ENCODE peak calls at places on chromosomes 12 and 14, in seven cellular contexts. B is pulmonary artery endothelial cell; D is OCI-LY7; N is AG08395; C is endothelial cell; R is activated naive CD8-positive, alpha-beta T cell treated with anti-CD3 and anti-CD28 coated beads, Interleukin-2, amount 50 U/mL, for 16 hours; X is ACHN. J is an unnamed sample.

GRCh38 chr12:108973753-108974152 is 47.1 kb downstream of the SVOP start:
- DNase-seq in B (no peak), D (no peak), N (no peak), C (no peak), R (no peak), X (no peak), J (no peak)

GRCh38 chr12:89448951-89449371 is 75.6 kb downstream of the GALNT4 start:
- DNase-seq in B (no peak), D (no peak), N (no peak), C (no peak), R (no peak), X (no peak), J (no peak)

GRCh38 chr12:122610911-122611310 is 83.9 kb downstream of the KNTC1 start:
- DNase-seq in B (no peak), D (peak), N (no peak), C (no peak), R (no peak), X (no peak), J (no peak)

GRCh38 chr14:100436745-100437406 is 113.7 kb downstream of the SLC25A47 start:
- DNase-seq in B (no peak), D (no peak), N (no peak), C (no peak), R (no peak), X (no peak), J (no peak)

GRCh38 chr12:91215940-91216454 is 33.4 kb upstream of the DCN start:
- DNase-seq in B (no peak), D (no peak), N (peak), C (no peak), R (no peak), X (peak), J (no peak)

GRCh38 chr12:110371408-110372055 is 32.0 kb downstream of the ANAPC7 start:
- DNase-seq in B (no peak), D (peak), N (no peak), C (no peak), R (no peak), X (no peak), J (no peak)

GRCh38 chr12:11130382-11130781 is 4.1 kb downstream of the TAS2R30 start:
- DNase-seq in B (no peak), D (no peak), N (no peak), C (no peak), R (no peak), X (no peak), J (no peak)

GRCh38 chr14:61703342-61704129 is 8.2 kb downstream of the HIF1A start:
- DNase-seq in B (no peak), D (no peak), N (no peak), C (no peak), R (no peak), X (no peak), J (no peak)

GRCh38 chr12:2853626-2854025 is 3.2 kb downstream of the TEX52 start:
- DNase-seq in B (no peak), D (no peak), N (peak), C (peak), R (no peak), X (peak), J (peak)

GRCh38 chr14:29039171-29039570 is 272.6 kb downstream of the FOXG1 start:
- DNase-seq in B (no peak), D (no peak), N (peak), C (no peak), R (no peak), X (no peak), J (no peak)

GRCh38 chr12:26471560-26471959 is 276.2 kb downstream of the SSPN start:
- DNase-seq in B (no peak), D (peak), N (peak), C (no peak), R (no peak), X (no peak), J (no peak)

GRCh38 chr12:95908573-95908972 is 33.8 kb downstream of the CCDC38 start:
- DNase-seq in B (peak), D (no peak), N (peak), C (no peak), R (no peak), X (no peak), J (no peak)

GRCh38 chr14:71918955-71919354 is 13.3 kb upstream of the RGS6 start:
- DNase-seq in B (no peak), D (no peak), N (no peak), C (no peak), R (no peak), X (no peak), J (no peak)

GRCh38 chr12:18521461-18521860 is 216.4 kb downstream of the PLCZ1 start:
- DNase-seq in B (no peak), D (no peak), N (no peak), C (no peak), R (no peak), X (no peak), J (no peak)

GRCh38 chr12:94951071-94951639 is 52.3 kb downstream of the NDUFA12 start:
- DNase-seq in B (no peak), D (no peak), N (no peak), C (no peak), R (no peak), X (no peak), J (no peak)

GRCh38 chr12:131487379-131488129 is 223.3 kb upstream of the SFSWAP start:
- DNase-seq in B (no peak), D (no peak), N (no peak), C (no peak), R (no peak), X (peak), J (no peak)

GRCh38 chr12:79763748-79764452 is 73.1 kb upstream of the PAWR start:
- DNase-seq in B (no peak), D (no peak), N (no peak), C (no peak), R (no peak), X (no peak), J (no peak)

GRCh38 chr12:23640754-23641153 is 308.7 kb downstream of the SOX5 start:
- DNase-seq in B (no peak), D (no peak), N (no peak), C (no peak), R (no peak), X (no peak), J (no peak)

GRCh38 chr14:70907172-70907995 is at the start of gene PCNX1:
- DNase-seq in B (peak), D (peak), N (peak), C (peak), R (peak), X (peak), J (peak)

GRCh38 chr14:78164226-78164853 is 5.8 kb upstream of the NRXN3 start:
- DNase-seq in B (no peak), D (peak), N (no peak), C (peak), R (no peak), X (peak), J (peak)

GRCh38 chr14:28298156-28298555 is 468.4 kb upstream of the FOXG1 start:
- DNase-seq in B (no peak), D (no peak), N (no peak), C (no peak), R (no peak), X (no peak), J (no peak)

GRCh38 chr14:76919811-76920571 is 93.8 kb downstream of the LRRC74A start:
- DNase-seq in B (peak), D (no peak), N (peak), C (no peak), R (no peak), X (peak), J (peak)